ENCODE peak calls at places on chromosomes 16 and 17, in four cellular contexts. Y is GM12891, B is K562, T is GM12878. V is an unnamed sample.
A peak's percentile ranks its signal among the peaks of the same experiment; 100 is the strongest.

GRCh38 chr17:64115043-64115698 is 14.8 kb downstream of the ERN1 start:
- DNase-seq in T (no peak), B (no peak), Y (no peak), V (no peak)

GRCh38 chr17:48012151-48012520 is 25.5 kb downstream of the COPZ2 start:
- DNase-seq in Y (peak; percentile 80), B (peak; percentile 89), T (no peak), V (no peak)

GRCh38 chr17:65634533-65634932 is 73.1 kb upstream of the AXIN2 start:
- DNase-seq in B (no peak), T (no peak), Y (no peak), V (no peak)

GRCh38 chr17:80424261-80424660 is 9.3 kb downstream of the ENDOV start:
- DNase-seq in B (no peak), Y (no peak), T (no peak), V (no peak)

GRCh38 chr16:31269541-31269940 is 9.8 kb downstream of the ITGAM start:
- DNase-seq in B (no peak), T (no peak), Y (no peak), V (no peak)

GRCh38 chr17:68771867-68772515 is 170.8 kb upstream of the FAM20A start:
- DNase-seq in T (no peak), B (peak; percentile 14), Y (no peak), V (peak; percentile 26)

GRCh38 chr17:72850410-72850809 is 242.1 kb downstream of the SLC39A11 start:
- DNase-seq in T (no peak), B (no peak), Y (no peak), V (no peak)

GRCh38 chr17:12927541-12928425 is 90.0 kb downstream of the ELAC2 start:
- DNase-seq in Y (no peak), T (no peak), B (no peak), V (no peak)

GRCh38 chr17:9668532-9668931 is 23.2 kb downstream of the USP43 start:
- DNase-seq in B (no peak), T (no peak), Y (no peak), V (no peak)

GRCh38 chr16:80804061-80804450 is 342 bp downstream of the CDYL2 start:
- DNase-seq in T (no peak), Y (peak; percentile 43), B (peak; percentile 11), V (peak; percentile 7)

GRCh38 chr16:1494711-1495110 is 1.6 kb downstream of the TELO2 start:
- DNase-seq in Y (no peak), T (no peak), B (no peak), V (no peak)

GRCh38 chr17:31130286-31131224 is 35.8 kb downstream of the NF1 start:
- DNase-seq in T (no peak), Y (no peak), B (no peak), V (no peak)

GRCh38 chr17:31131299-31131698 is 36.5 kb downstream of the NF1 start:
- DNase-seq in T (no peak), Y (no peak), B (no peak), V (no peak)

GRCh38 chr17:31136319-31136718 is 41.5 kb downstream of the NF1 start:
- DNase-seq in T (no peak), B (no peak), Y (no peak), V (no peak)

GRCh38 chr17:31134526-31134925 is 39.7 kb downstream of the NF1 start:
- DNase-seq in Y (no peak), T (no peak), B (no peak), V (no peak)

DNA sequence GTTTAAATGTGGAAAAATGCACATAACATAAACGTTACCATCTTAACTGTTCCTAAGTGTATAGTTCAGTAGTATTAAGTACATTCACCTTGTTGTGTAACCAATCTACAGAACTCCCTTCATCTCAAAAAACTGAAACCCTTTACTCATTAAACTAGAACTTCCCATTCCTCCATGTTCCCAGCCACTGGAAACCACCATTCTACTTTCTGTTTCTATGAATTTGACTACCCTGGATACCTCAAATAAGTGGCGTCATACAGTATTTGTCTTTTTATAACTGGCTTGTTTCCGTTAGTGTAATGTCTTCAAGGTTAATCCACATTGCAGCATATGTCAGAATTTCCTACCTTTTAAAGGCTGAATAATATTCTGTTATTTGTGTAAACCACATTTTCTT is 38.2 kb downstream of the NF1 start:
- DNase-seq in Y (no peak), B (no peak), T (no peak), V (no peak)
- TF ChIP-seq SPI1 in Y (no peak), B (no peak), T (no peak), V (no peak)

DNA sequence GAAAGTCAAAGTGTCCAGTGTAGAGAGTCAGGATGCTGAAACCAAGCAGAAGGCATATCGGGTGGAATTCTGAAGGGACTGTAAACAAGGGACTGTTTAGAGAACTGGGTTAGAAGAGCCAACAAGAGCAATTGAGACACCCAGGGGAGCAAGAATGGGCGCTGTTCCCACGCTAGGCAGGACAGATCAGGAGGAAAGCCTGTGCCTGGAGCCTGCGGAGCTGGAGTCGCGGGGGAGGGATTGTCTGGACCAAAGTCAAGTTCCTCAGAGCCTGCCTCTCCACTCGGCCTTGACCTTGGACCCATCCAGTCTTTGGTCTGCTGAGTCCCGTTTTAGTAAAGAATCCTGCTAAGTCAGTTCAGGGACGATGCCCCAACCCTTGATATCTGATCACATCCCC is 14.7 kb upstream of the KLHL36 start:
- DNase-seq in Y (no peak), B (no peak), T (no peak), V (no peak)
- TF ChIP-seq SPI1 in Y (no peak), B (no peak), T (no peak), V (no peak)

DNA sequence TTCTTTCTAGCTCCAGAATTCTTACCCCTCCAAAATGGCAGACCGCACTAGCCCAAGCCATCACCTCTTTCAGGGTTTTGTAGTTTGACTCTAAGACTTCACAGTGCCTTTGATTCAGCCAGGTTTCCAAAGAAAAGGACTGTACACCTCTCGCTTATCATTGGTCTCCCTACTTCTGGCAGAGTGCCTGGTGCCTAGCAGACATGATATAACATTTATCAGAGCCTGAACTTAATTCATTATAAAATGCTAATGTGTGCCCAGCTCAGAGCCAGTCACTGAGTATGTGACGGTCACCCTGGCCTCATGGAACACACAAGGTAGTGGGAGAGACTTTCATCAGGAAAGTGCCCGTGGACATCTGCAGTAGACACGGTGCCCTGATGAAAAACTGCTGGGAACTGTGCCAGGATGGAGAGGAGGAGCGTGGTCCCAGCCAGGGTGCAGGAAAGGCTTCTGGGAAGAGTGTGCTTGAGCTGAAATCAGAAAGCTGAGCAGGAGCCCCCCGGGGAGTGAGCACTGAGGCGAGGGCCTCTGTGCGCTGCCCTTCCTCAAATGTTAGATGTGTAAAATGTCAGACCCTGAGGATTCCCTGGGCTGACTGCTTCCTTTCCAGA is 34.3 kb upstream of the LGALS9 start:
- DNase-seq in Y (no peak), T (no peak), B (no peak), V (no peak)
- TF ChIP-seq SPI1 in Y (no peak), T (no peak), B (no peak), V (no peak)

GRCh38 chr17:78899361-78900260 is 3.4 kb downstream of the CEP295NL start:
- DNase-seq in Y (no peak), T (no peak), B (no peak), V (no peak)
- TF ChIP-seq SPI1 in Y (no peak), T (no peak), B (no peak), V (no peak)

GRCh38 chr17:77223642-77224420 is 83.1 kb downstream of the SEC14L1 start:
- DNase-seq in B (no peak), Y (no peak), T (no peak), V (no peak)
- TF ChIP-seq SPI1 in B (no peak), Y (no peak), T (no peak), V (no peak)

GRCh38 chr16:78562650-78563049 is 463.2 kb downstream of the WWOX start:
- DNase-seq in T (no peak), B (no peak), Y (no peak), V (no peak)

GRCh38 chr16:78560997-78561396 is 461.5 kb downstream of the WWOX start:
- DNase-seq in Y (no peak), T (no peak), B (no peak), V (no peak)

GRCh38 chr16:78566397-78567073 is 467.1 kb downstream of the WWOX start:
- DNase-seq in Y (no peak), T (no peak), B (no peak), V (no peak)

GRCh38 chr16:78562156-78562555 is 462.7 kb downstream of the WWOX start:
- DNase-seq in T (no peak), Y (no peak), B (no peak), V (no peak)

GRCh38 chr16:78563905-78564304 is 464.5 kb downstream of the WWOX start:
- DNase-seq in B (no peak), T (no peak), Y (no peak), V (no peak)
- TF ChIP-seq SPI1 in B (no peak), T (no peak), Y (no peak), V (no peak)

GRCh38 chr16:21611546-21612384 is 12.4 kb downstream of the METTL9 start:
- DNase-seq in T (no peak), B (peak; percentile 23), Y (no peak), V (peak; percentile 14)

GRCh38 chr16:21618261-21618660 is 18.9 kb downstream of the METTL9 start:
- DNase-seq in T (no peak), B (no peak), Y (no peak), V (no peak)

GRCh38 chr16:21613361-21613760 is 14.0 kb downstream of the METTL9 start:
- DNase-seq in B (no peak), T (no peak), Y (no peak), V (no peak)

GRCh38 chr16:21611178-21611545 is 11.8 kb downstream of the METTL9 start:
- DNase-seq in T (no peak), B (no peak), Y (no peak), V (peak; percentile 93)

DNA sequence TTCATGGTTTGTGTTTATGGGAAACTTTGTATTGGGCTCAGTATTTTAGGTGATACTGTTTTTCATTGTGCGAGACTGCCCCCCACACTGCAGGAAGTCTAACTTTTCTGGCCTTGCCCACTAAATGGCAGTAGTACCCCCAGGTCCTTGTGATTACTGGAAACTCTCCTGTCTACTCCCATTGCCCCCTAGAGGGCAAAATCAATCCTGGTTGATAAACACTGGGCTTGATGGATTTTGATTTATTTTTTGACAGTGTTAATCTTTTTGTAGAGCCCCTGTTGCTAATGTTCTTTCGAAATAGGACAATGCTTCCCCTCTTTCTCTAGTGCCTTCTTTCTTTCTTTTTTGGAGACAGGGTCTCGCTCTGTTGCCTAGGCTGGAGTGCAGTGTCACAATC is 15.5 kb downstream of the METTL9 start:
- DNase-seq in B (no peak), Y (no peak), T (no peak), V (no peak)
- TF ChIP-seq SPI1 in B (no peak), Y (no peak), T (no peak), V (no peak)

GRCh38 chr17:57918017-57918895 is 37.0 kb downstream of the CUEDC1 start:
- DNase-seq in Y (no peak), T (no peak), B (peak; percentile 46), V (no peak)
- TF ChIP-seq SPI1 in Y (no peak), T (no peak), B (no peak), V (no peak)

DNA sequence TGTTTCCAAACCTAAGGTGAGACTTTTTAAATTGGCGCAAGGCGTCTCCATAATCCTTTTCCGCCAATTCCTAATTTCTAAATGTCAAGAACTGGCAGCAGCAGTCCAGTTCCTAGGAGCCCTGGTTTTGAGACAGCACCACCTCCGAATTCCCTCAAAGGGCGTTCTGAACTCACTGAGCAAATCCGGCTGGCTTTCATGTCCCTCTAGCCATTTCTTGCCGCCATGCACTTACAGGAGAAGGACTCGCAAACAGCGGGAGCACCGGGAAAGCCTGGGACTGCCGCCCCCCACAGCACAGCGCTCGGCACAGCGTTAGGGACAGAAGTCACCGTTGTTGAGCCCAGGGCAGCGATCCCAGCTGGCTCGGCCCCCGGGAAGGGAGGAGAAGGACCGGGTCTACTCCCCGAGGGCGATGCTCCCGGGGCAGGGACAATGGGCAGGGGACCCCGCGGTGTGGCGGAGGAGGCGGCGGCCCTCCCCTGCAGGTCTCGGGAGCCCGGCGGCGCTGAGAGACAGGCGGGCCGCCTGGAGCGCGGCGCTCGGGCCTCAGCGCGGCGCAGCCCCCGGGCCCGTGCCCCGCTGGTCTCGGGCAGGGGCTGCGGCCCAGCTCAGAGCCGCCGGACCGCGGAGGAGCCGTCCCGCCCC is 545 bp downstream of the ARHGAP17 start:
- DNase-seq in B (peak; percentile 74), Y (no peak), T (no peak), V (peak; percentile 23)
- TF ChIP-seq SPI1 in B (no peak), Y (no peak), T (no peak), V (no peak)

V was measured in HL-60.